ENCODE peak calls at places on chromosomes 16 and 17, in six cellular contexts. Z is M059J; N is NCI-H1417 treated with DMSO at 0.1 percent for 48 hours; A is stimulated activated naive CD4-positive, alpha-beta T cell; W is foreskin fibroblast; Q is GDM1. E is an unnamed sample.

GRCh38 chr17:40963838-40964237 is 2.9 kb downstream of the KRT39 start:
- DNase-seq in Z (peak), N (no peak), A (no peak), W (no peak), Q (no peak), E (no peak)

GRCh38 chr17:2043785-2044184 is 2.0 kb downstream of the OVCA2 start:
- DNase-seq in Z (peak), N (no peak), A (no peak), W (peak), Q (no peak), E (no peak)

GRCh38 chr17:29557717-29558116 is 9.1 kb downstream of the ABHD15 start:
- DNase-seq in Z (no peak), N (no peak), A (no peak), W (no peak), Q (no peak), E (no peak)

GRCh38 chr17:31295489-31295871 is 1.6 kb downstream of the OMG start:
- DNase-seq in Z (no peak), N (no peak), A (no peak), W (no peak), Q (no peak), E (no peak)

GRCh38 chr17:69802045-69802740 is 272.8 kb upstream of the KCNJ16 start:
- DNase-seq in Z (no peak), N (no peak), A (no peak), W (no peak), Q (no peak), E (no peak)

GRCh38 chr17:882827-883585 is 96.6 kb downstream of the NXN start:
- DNase-seq in Z (peak), N (no peak), A (no peak), W (peak), Q (no peak), E (no peak)

GRCh38 chr17:50218771-50219315 is 17.4 kb upstream of the COL1A1 start:
- DNase-seq in Z (peak), N (no peak), A (no peak), W (peak), Q (no peak), E (no peak)

GRCh38 chr16:30539000-30539964 is 4.6 kb upstream of the ZNF747 start:
- DNase-seq in Z (no peak), N (no peak), A (no peak), W (no peak), Q (no peak), E (no peak)

GRCh38 chr17:75991396-75991795 is 9.3 kb upstream of the CDK3 start:
- DNase-seq in Z (no peak), N (no peak), A (no peak), W (no peak), Q (no peak), E (no peak)

GRCh38 chr16:31108035-31108793 is at the start of gene BCKDK:
- DNase-seq in Z (peak), N (no peak), A (peak), W (peak), Q (peak), E (peak)

GRCh38 chr17:72175263-72175662 is 54.4 kb downstream of the SOX9 start:
- DNase-seq in Z (no peak), N (no peak), A (no peak), W (no peak), Q (no peak), E (no peak)

GRCh38 chr17:29168079-29168758 is 12.0 kb downstream of the MYO18A start:
- DNase-seq in Z (no peak), N (no peak), A (no peak), W (no peak), Q (no peak), E (no peak)

GRCh38 chr16:29844575-29845331 is 18.3 kb downstream of the CDIPT start:
- DNase-seq in Z (no peak), N (no peak), A (no peak), W (no peak), Q (no peak), E (no peak)

GRCh38 chr16:11052080-11052808 is 107.9 kb downstream of the CLEC16A start:
- DNase-seq in Z (no peak), N (no peak), A (no peak), W (no peak), Q (peak), E (no peak)

GRCh38 chr17:45293413-45294211 is 23.2 kb downstream of the MAP3K14 start:
- DNase-seq in Z (peak), N (no peak), A (no peak), W (peak), Q (peak), E (peak)

GRCh38 chr17:37848690-37849616 is 75.3 kb upstream of the TBC1D3K start:
- DNase-seq in Z (peak), N (no peak), A (no peak), W (peak), Q (no peak), E (no peak)

GRCh38 chr16:9929313-9929712 is 252.9 kb downstream of the GRIN2A start:
- DNase-seq in Z (no peak), N (no peak), A (no peak), W (no peak), Q (no peak), E (no peak)

GRCh38 chr17:4006165-4006589 is 41.9 kb upstream of the ATP2A3 start:
- DNase-seq in Z (no peak), N (no peak), A (no peak), W (no peak), Q (no peak), E (no peak)

GRCh38 chr17:5585814-5586558 is 1.7 kb upstream of the NLRP1 start:
- DNase-seq in Z (peak), N (no peak), A (no peak), W (no peak), Q (no peak), E (no peak)

GRCh38 chr17:82322526-82323453 is 5.4 kb upstream of the CD7 start:
- DNase-seq in Z (no peak), N (no peak), A (no peak), W (no peak), Q (no peak), E (no peak)

GRCh38 chr17:16463341-16464000 is 28.5 kb downstream of the LRRC75A start:
- DNase-seq in Z (no peak), N (no peak), A (no peak), W (peak), Q (no peak), E (no peak)

GRCh38 chr17:63246344-63246743 is 199.8 kb downstream of the CYB561 start:
- DNase-seq in Z (no peak), N (no peak), A (no peak), W (no peak), Q (no peak), E (no peak)

GRCh38 chr17:19383681-19384470 is 3.1 kb downstream of the MFAP4 start:
- DNase-seq in Z (no peak), N (no peak), A (no peak), W (peak), Q (no peak), E (no peak)

GRCh38 chr17:80277751-80278671 is 17.4 kb downstream of the RNF213 start:
- DNase-seq in Z (peak), N (no peak), A (no peak), W (no peak), Q (no peak), E (peak)

GRCh38 chr17:2215616-2216364 is 87.8 kb downstream of the SMG6 start:
- DNase-seq in Z (peak), N (no peak), A (peak), W (peak), Q (peak), E (peak)

GRCh38 chr16:89828199-89828869 is at the start of gene SPIRE2:
- DNase-seq in Z (peak), N (no peak), A (peak), W (peak), Q (peak), E (peak)

GRCh38 chr17:55436224-55437164 is 14.9 kb upstream of the MMD start:
- DNase-seq in Z (no peak), N (no peak), A (no peak), W (no peak), Q (no peak), E (no peak)

GRCh38 chr17:5683241-5683640 is 98.9 kb upstream of the NLRP1 start:
- DNase-seq in Z (no peak), N (no peak), A (no peak), W (no peak), Q (no peak), E (peak)

GRCh38 chr17:63399856-63400255 is 46.2 kb downstream of the CYB561 start:
- DNase-seq in Z (peak), N (no peak), A (no peak), W (peak), Q (no peak), E (no peak)